ENCODE peak calls at places on chromosomes 5 and 9, in six cellular contexts. H is NCI-H2107, C is activated gamma-delta T cell, B is foreskin fibroblast, J is nephron progenitor cell, S is NCI-H2081. N is an unnamed sample.
A peak's percentile ranks its signal among the peaks of the same experiment; 100 is the strongest.

GRCh38 chr5:95771109-95771708 is 40.1 kb downstream of the RHOBTB3 start:
- DNase-seq in H (no peak), C (no peak), B (no peak), J (no peak), S (no peak), N (no peak)

GRCh38 chr9:116494815-116495634 is 192.1 kb upstream of the TRIM32 start:
- DNase-seq in H (no peak), C (no peak), B (no peak), J (peak; percentile 36), S (no peak), N (peak; percentile 1)

GRCh38 chr5:31238497-31238896 is 45.0 kb downstream of the CDH6 start:
- DNase-seq in H (no peak), C (no peak), B (no peak), J (no peak), S (no peak), N (no peak)

GRCh38 chr5:64869419-64869818 is 100.7 kb downstream of the CWC27 start:
- DNase-seq in H (no peak), C (no peak), B (peak; percentile 85), J (no peak), S (no peak), N (no peak)

GRCh38 chr9:129606161-129607025 is 14.5 kb downstream of the C9orf50 start:
- DNase-seq in H (no peak), C (no peak), B (peak; percentile 47), J (no peak), S (no peak), N (no peak)

GRCh38 chr5:10485142-10485795 is 43.6 kb downstream of the ROPN1L start:
- DNase-seq in H (no peak), C (no peak), B (peak; percentile 29), J (no peak), S (no peak), N (no peak)

GRCh38 chr9:98605116-98605515 is 103.6 kb downstream of the GABBR2 start:
- DNase-seq in H (no peak), C (no peak), B (no peak), J (no peak), S (no peak), N (no peak)

GRCh38 chr5:114101153-114101552 is 260.7 kb upstream of the KCNN2 start:
- DNase-seq in H (no peak), C (no peak), B (peak; percentile 84), J (peak; percentile 2), S (peak; percentile 19), N (no peak)

GRCh38 chr5:140835622-140836510 is 1.8 kb downstream of the PCDHA7 start:
- DNase-seq in H (no peak), C (no peak), B (no peak), J (no peak), S (no peak), N (no peak)

GRCh38 chr5:147857302-147858129 is 21.0 kb upstream of the SCGB3A2 start:
- DNase-seq in H (peak; percentile 19), C (no peak), B (peak; percentile 62), J (peak; percentile 73), S (peak; percentile 11), N (peak; percentile 9)

GRCh38 chr5:116557669-116558271 is 16.9 kb downstream of the SEMA6A start:
- DNase-seq in H (no peak), C (no peak), B (peak; percentile 41), J (no peak), S (no peak), N (no peak)

GRCh38 chr5:59724482-59725392 is 168.8 kb downstream of the PDE4D start:
- DNase-seq in H (no peak), C (no peak), B (peak; percentile 74), J (peak; percentile 56), S (peak; percentile 37), N (no peak)

GRCh38 chr9:70127540-70128416 is 84.1 kb downstream of the MAMDC2 start:
- DNase-seq in H (no peak), C (no peak), B (peak; percentile 35), J (no peak), S (no peak), N (no peak)

GRCh38 chr5:179122411-179123108 is 62.4 kb downstream of the ZNF354C start:
- DNase-seq in H (no peak), C (no peak), B (no peak), J (no peak), S (no peak), N (no peak)

GRCh38 chr5:142499591-142500384 is 175.0 kb upstream of the SPRY4 start:
- DNase-seq in H (peak; percentile 17), C (no peak), B (peak; percentile 43), J (no peak), S (no peak), N (no peak)

GRCh38 chr5:17216974-17217325 is 481 bp upstream of the BASP1 start:
- DNase-seq in H (no peak), C (no peak), B (peak; percentile 63), J (peak; percentile 74), S (peak; percentile 79), N (no peak)

GRCh38 chr5:127492854-127493738 is 24.3 kb upstream of the PRRC1 start:
- DNase-seq in H (no peak), C (no peak), B (peak; percentile 46), J (no peak), S (peak; percentile 21), N (no peak)

GRCh38 chr9:112917027-112917986 is 26.6 kb upstream of the SLC46A2 start:
- DNase-seq in H (no peak), C (no peak), B (no peak), J (no peak), S (no peak), N (no peak)

GRCh38 chr5:136364307-136364706 is 1.0 kb downstream of the TRPC7 start:
- DNase-seq in H (no peak), C (no peak), B (peak; percentile 18), J (no peak), S (no peak), N (no peak)

GRCh38 chr5:170757182-170757601 is 26.3 kb upstream of the GABRP start:
- DNase-seq in H (no peak), C (no peak), B (peak; percentile 13), J (no peak), S (no peak), N (no peak)

GRCh38 chr9:22108581-22109370 is 99.7 kb upstream of the CDKN2B start:
- DNase-seq in H (no peak), C (no peak), B (no peak), J (no peak), S (no peak), N (no peak)

GRCh38 chr9:14633906-14634565 is 59.2 kb downstream of the ZDHHC21 start:
- DNase-seq in H (no peak), C (no peak), B (no peak), J (no peak), S (no peak), N (no peak)

GRCh38 chr9:97786341-97786740 is 66.7 kb upstream of the FOXE1 start:
- DNase-seq in H (no peak), C (no peak), B (peak; percentile 50), J (no peak), S (no peak), N (no peak)

GRCh38 chr9:15873573-15874177 is 320.8 kb downstream of the CCDC171 start:
- DNase-seq in H (no peak), C (no peak), B (peak; percentile 76), J (peak; percentile 6), S (peak; percentile 61), N (no peak)

GRCh38 chr5:66789434-66789833 is 193.2 kb downstream of the MAST4 start:
- DNase-seq in H (no peak), C (no peak), B (no peak), J (no peak), S (no peak), N (no peak)

GRCh38 chr5:158695595-158696330 is 404.0 kb downstream of the EBF1 start:
- DNase-seq in H (no peak), C (peak; percentile 30), B (peak; percentile 90), J (peak; percentile 84), S (peak; percentile 72), N (peak; percentile 50)

GRCh38 chr9:105254226-105254625 is 9.8 kb downstream of the SLC44A1 start:
- DNase-seq in H (no peak), C (no peak), B (no peak), J (no peak), S (no peak), N (no peak)

GRCh38 chr9:136379401-136379800 is 5.9 kb upstream of the CARD9 start:
- DNase-seq in H (no peak), C (no peak), B (no peak), J (no peak), S (no peak), N (no peak)

GRCh38 chr5:7871560-7872113 is 2.7 kb downstream of the MTRR start:
- DNase-seq in H (no peak), C (no peak), B (no peak), J (no peak), S (no peak), N (no peak)

GRCh38 chr9:132411091-132411508 is 1.1 kb downstream of the CFAP77 start:
- DNase-seq in H (peak; percentile 86), C (peak; percentile 28), B (peak; percentile 53), J (peak; percentile 74), S (peak; percentile 80), N (peak; percentile 64)

GRCh38 chr9:121073038-121073437 is 1.7 kb upstream of the CNTRL start:
- DNase-seq in H (no peak), C (no peak), B (peak; percentile 87), J (no peak), S (no peak), N (no peak)

GRCh38 chr5:175887463-175887862 is 16.1 kb downstream of the CPLX2 start:
- DNase-seq in H (no peak), C (no peak), B (no peak), J (no peak), S (peak; percentile 36), N (no peak)

GRCh38 chr5:96292582-96293247 is 140.3 kb downstream of the PCSK1 start:
- DNase-seq in H (no peak), C (no peak), B (peak; percentile 50), J (no peak), S (no peak), N (no peak)

GRCh38 chr5:912356-913091 is 19.8 kb downstream of the TRIP13 start:
- DNase-seq in H (no peak), C (no peak), B (peak; percentile 35), J (no peak), S (no peak), N (peak; percentile 91)

GRCh38 chr9:124386201-124386600 is 29.0 kb downstream of the PSMB7 start:
- DNase-seq in H (no peak), C (no peak), B (no peak), J (no peak), S (no peak), N (no peak)